ENCODE peak calls at places on chromosomes 1 and 21, in nine cellular contexts. E is CD8-positive, alpha-beta memory T cell; M is HepG2; N is thoracic aorta; T is EH; H is activated CD4-positive, CD25-positive, alpha-beta regulatory T cell; F is H7; W is activated naive CD4-positive, alpha-beta T cell treated with anti-CD3 and anti-CD28 coated beads, Interleukin-2, amount 10 ng/mL, durations not matched to agents 7 days and 5 days; P is activated T-cell treated with anti-CD3 and anti-CD28 coated beads for 1 hour. D is an unnamed sample.

GRCh38 chr1:177905686-177906085 is 64.2 kb downstream of the SEC16B start:
- DNase-seq in E (no peak), M (no peak), N (no peak), T (no peak), H (no peak), F (no peak), W (no peak), P (no peak), D (no peak)

GRCh38 chr1:27405074-27405473 is 12.7 kb downstream of the GPR3 start:
- DNase-seq in E (no peak), M (no peak), N (no peak), T (peak), H (no peak), F (peak), W (no peak), P (no peak), D (no peak)

GRCh38 chr1:60842294-60842693 is 240.1 kb upstream of the NFIA start:
- DNase-seq in E (no peak), M (no peak), N (no peak), T (no peak), H (no peak), F (no peak), W (no peak), P (no peak), D (no peak)

GRCh38 chr1:235070819-235071218 is 57.8 kb downstream of the TOMM20 start:
- DNase-seq in E (no peak), M (no peak), N (no peak), T (no peak), H (no peak), F (no peak), W (no peak), P (no peak), D (no peak)

GRCh38 chr21:44618909-44619308 is 7.0 kb downstream of the KRTAP10-8 start:
- DNase-seq in E (peak), M (no peak), N (no peak), T (no peak), H (peak), F (no peak), W (peak), P (peak), D (no peak)

GRCh38 chr1:88888755-88889154 is 2.6 kb downstream of the GTF2B start:
- DNase-seq in E (no peak), M (no peak), N (no peak), T (no peak), H (no peak), F (no peak), W (no peak), P (no peak), D (no peak)

GRCh38 chr1:187477103-187477502 is 648.4 kb downstream of the PLA2G4A start:
- DNase-seq in E (no peak), M (no peak), N (no peak), T (no peak), H (no peak), F (no peak), W (no peak), P (no peak), D (no peak)

GRCh38 chr1:221878134-221878533 is 136.2 kb upstream of the DUSP10 start:
- DNase-seq in E (no peak), M (no peak), N (no peak), T (no peak), H (no peak), F (no peak), W (no peak), P (no peak), D (no peak)

GRCh38 chr1:205915354-205915990 is 27.8 kb downstream of the SLC26A9 start:
- DNase-seq in E (no peak), M (no peak), N (no peak), T (peak), H (no peak), F (peak), W (no peak), P (no peak), D (no peak)

GRCh38 chr1:9539829-9540550 is 725 bp downstream of the SLC25A33 start:
- DNase-seq in E (peak), M (no peak), N (peak), T (peak), H (peak), F (peak), W (peak), P (peak), D (peak)

GRCh38 chr1:115668579-115668978 is 26.8 kb downstream of the VANGL1 start:
- DNase-seq in E (no peak), M (no peak), N (no peak), T (peak), H (no peak), F (no peak), W (no peak), P (no peak), D (no peak)

GRCh38 chr21:45838636-45839035 is 142.9 kb upstream of the COL6A1 start:
- DNase-seq in E (no peak), M (no peak), N (no peak), T (no peak), H (no peak), F (no peak), W (no peak), P (no peak), D (no peak)

GRCh38 chr1:235207202-235207565 is 46.1 kb upstream of the RBM34 start:
- DNase-seq in E (peak), M (no peak), N (no peak), T (no peak), H (peak), F (no peak), W (peak), P (peak), D (no peak)

GRCh38 chr1:115153966-115154557 is 64.8 kb upstream of the TSPAN2 start:
- DNase-seq in E (no peak), M (no peak), N (no peak), T (no peak), H (no peak), F (no peak), W (no peak), P (no peak), D (no peak)

GRCh38 chr21:43266534-43266933 is 97.7 kb downstream of the CRYAA start:
- DNase-seq in E (peak), M (no peak), N (no peak), T (no peak), H (no peak), F (no peak), W (no peak), P (no peak), D (no peak)

D was measured in neuronal stem cell.